ENCODE peak calls at places on chromosome 1, in five cellular contexts. D is COR-L47; O is activated CD4-positive, alpha-beta T cell treated with anti-CD3 and anti-CD28 coated beads for 36 hours; B is pancreas; I is left ventricle myocardium inferior. U is an unnamed sample.

GRCh38 chr1:187928288-187928687 is 1099.5 kb downstream of the PLA2G4A start:
- DNase-seq in B (no peak), I (no peak), O (no peak), D (peak; percentile 1), U (no peak)

GRCh38 chr1:8913457-8913856 is 32.2 kb upstream of the CA6 start:
- DNase-seq in D (no peak), B (no peak), I (no peak), O (no peak), U (no peak)

GRCh38 chr1:223549740-223550139 is 115.8 kb downstream of the CAPN8 start:
- DNase-seq in D (no peak), B (no peak), I (no peak), O (no peak), U (no peak)

GRCh38 chr1:28062806-28063205 is 25.6 kb downstream of the EYA3 start:
- DNase-seq in B (no peak), O (peak; percentile 60), I (no peak), D (no peak), U (no peak)

GRCh38 chr1:231161711-231162299 is at the start of gene TRIM67:
- DNase-seq in D (peak; percentile 62), I (no peak), O (peak; percentile 30), B (peak; percentile 45), U (no peak)

GRCh38 chr1:56477164-56478111 is 101.9 kb downstream of the PLPP3 start:
- DNase-seq in I (peak; percentile 80), D (no peak), B (peak; percentile 61), O (no peak), U (peak; percentile 56)

GRCh38 chr1:40625076-40625475 is 40.4 kb downstream of the RIMS3 start:
- DNase-seq in B (peak; percentile 49), O (peak; percentile 62), D (peak; percentile 42), I (no peak), U (no peak)

GRCh38 chr1:109391626-109392025 is 6.1 kb downstream of the SORT1 start:
- DNase-seq in D (no peak), I (no peak), B (no peak), O (no peak), U (no peak)

GRCh38 chr1:40638097-40639036 is 27.1 kb downstream of the RIMS3 start:
- DNase-seq in O (no peak), D (no peak), I (no peak), B (no peak), U (peak; percentile 1)

GRCh38 chr1:161044535-161044907 is 1.3 kb downstream of the USF1 start:
- DNase-seq in B (no peak), D (no peak), I (no peak), O (no peak), U (no peak)

GRCh38 chr1:47219001-47219400 is 13.0 kb downstream of the TAL1 start:
- DNase-seq in D (no peak), I (no peak), B (no peak), O (no peak), U (no peak)

GRCh38 chr1:229030642-229031390 is 240.1 kb upstream of the RAB4A start:
- DNase-seq in I (no peak), D (no peak), B (peak; percentile 58), O (no peak), U (no peak)

GRCh38 chr1:25220666-25221065 is 11.6 kb downstream of the SYF2 start:
- DNase-seq in B (no peak), I (no peak), D (no peak), O (no peak), U (no peak)

GRCh38 chr1:184792450-184792969 is 37.9 kb upstream of the EDEM3 start:
- DNase-seq in O (peak; percentile 31), B (peak; percentile 96), D (no peak), I (peak; percentile 62), U (peak; percentile 76)

GRCh38 chr1:169999357-169999756 is 75.1 kb downstream of the KIFAP3 start:
- DNase-seq in I (peak; percentile 19), B (no peak), O (no peak), D (no peak), U (no peak)

GRCh38 chr1:151145158-151146071 is 1.0 kb downstream of the SEMA6C start:
- DNase-seq in I (peak; percentile 44), B (no peak), O (peak; percentile 55), D (no peak), U (no peak)

GRCh38 chr1:100585774-100586173 is 47.8 kb downstream of the GPR88 start:
- DNase-seq in B (no peak), D (no peak), O (no peak), I (no peak), U (no peak)

GRCh38 chr1:12069616-12070244 is 6.6 kb downstream of the TNFRSF8 start:
- DNase-seq in O (no peak), I (no peak), B (no peak), D (no peak), U (no peak)

GRCh38 chr1:22168412-22168973 is 25.6 kb upstream of the WNT4 start:
- DNase-seq in I (no peak), B (no peak), O (no peak), D (no peak), U (no peak)

GRCh38 chr1:87149166-87150065 is 179.3 kb upstream of the LMO4 start:
- DNase-seq in O (no peak), I (no peak), B (no peak), D (peak; percentile 41), U (no peak)

GRCh38 chr1:119829636-119830035 is 18.4 kb upstream of the REG4 start:
- DNase-seq in B (no peak), O (no peak), I (no peak), D (peak; percentile 85), U (no peak)

GRCh38 chr1:180247061-180247460 is 17.0 kb downstream of the LHX4 start:
- DNase-seq in B (no peak), I (no peak), D (no peak), O (no peak), U (no peak)

GRCh38 chr1:202131956-202132821 is 9.5 kb downstream of the GPR37L1 start:
- DNase-seq in I (peak; percentile 68), B (peak; percentile 42), D (no peak), O (no peak), U (no peak)

GRCh38 chr1:159897962-159898361 is 2.0 kb downstream of the CFAP45 start:
- DNase-seq in D (no peak), O (no peak), I (no peak), B (no peak), U (no peak)

GRCh38 chr1:115411388-115412063 is 73.5 kb upstream of the NGF start:
- DNase-seq in D (no peak), I (no peak), B (no peak), O (peak; percentile 11), U (no peak)

GRCh38 chr1:36622741-36623648 is 140.3 kb upstream of the CSF3R start:
- DNase-seq in O (no peak), I (no peak), B (peak; percentile 70), D (no peak), U (peak; percentile 11)

GRCh38 chr1:100866041-100866900 is 28.4 kb downstream of the EXTL2 start:
- DNase-seq in I (no peak), O (no peak), B (no peak), D (peak; percentile 4), U (no peak)

GRCh38 chr1:200473698-200474371 is 64.0 kb upstream of the ZNF281 start:
- DNase-seq in D (no peak), I (no peak), B (no peak), O (peak; percentile 55), U (no peak)

GRCh38 chr1:169565335-169566271 is 20.7 kb downstream of the F5 start:
- DNase-seq in I (no peak), B (no peak), O (no peak), D (no peak), U (no peak)

GRCh38 chr1:53107570-53108322 is 34.7 kb downstream of the SLC1A7 start:
- DNase-seq in I (no peak), B (no peak), D (no peak), O (no peak), U (no peak)

GRCh38 chr1:178005450-178005849 is 35.6 kb upstream of the SEC16B start:
- DNase-seq in B (no peak), I (no peak), O (no peak), D (no peak), U (no peak)

GRCh38 chr1:67537647-67538018 is 107.4 kb upstream of the SERBP1 start:
- DNase-seq in D (peak; percentile 23), I (no peak), O (no peak), B (no peak), U (no peak)

GRCh38 chr1:93817819-93818569 is 61.0 kb downstream of the DNTTIP2 start:
- DNase-seq in D (no peak), I (no peak), O (peak; percentile 75), B (no peak), U (no peak)

GRCh38 chr1:39183503-39184353 is 20.8 kb upstream of the MACF1 start:
- DNase-seq in B (peak; percentile 60), D (peak; percentile 54), O (peak; percentile 90), I (no peak), U (peak; percentile 70)

GRCh38 chr1:118074101-118074500 is 110.9 kb downstream of the SPAG17 start:
- DNase-seq in D (no peak), O (no peak), B (no peak), I (no peak), U (no peak)

U was measured in left colon.